ENCODE peak calls at places on chromosomes 2 and 18, in five cellular contexts. Z is trophoblast cell, S is H1, X is mesenchymal stem cell, T is IMR-90. F is an unnamed sample.
A peak's percentile ranks its signal among the peaks of the same experiment; 100 is the strongest.

GRCh38 chr18:22170421-22171262 is 1.3 kb downstream of the GATA6 start:
- DNase-seq in Z (peak; percentile 55), S (peak; percentile 71), X (peak; percentile 89), T (peak; percentile 75), F (peak; percentile 47)

GRCh38 chr2:62660582-62661262 is 44.8 kb upstream of the EHBP1 start:
- DNase-seq in Z (peak; percentile 71), S (no peak), X (peak; percentile 86), T (peak; percentile 89), F (no peak)

GRCh38 chr2:100726866-100727265 is 93.1 kb upstream of the NPAS2 start:
- DNase-seq in Z (no peak), S (no peak), X (no peak), T (no peak), F (no peak)

GRCh38 chr2:121297217-121297830 is 12.3 kb upstream of the TFCP2L1 start:
- DNase-seq in Z (no peak), S (no peak), X (peak; percentile 24), T (peak; percentile 17), F (peak; percentile 71)

GRCh38 chr2:202718614-202719013 is 83.8 kb downstream of the FAM117B start:
- DNase-seq in Z (no peak), S (no peak), X (peak; percentile 60), T (peak; percentile 72), F (no peak)

GRCh38 chr2:236718207-236718992 is 148.8 kb downstream of the ACKR3 start:
- DNase-seq in Z (peak; percentile 84), S (no peak), X (no peak), T (peak; percentile 8), F (no peak)

GRCh38 chr2:8202139-8202538 is 479.7 kb upstream of the ID2 start:
- DNase-seq in Z (no peak), S (no peak), X (no peak), T (no peak), F (no peak)

GRCh38 chr2:129763190-129763846 is 216.1 kb upstream of the RAB6C start:
- DNase-seq in Z (no peak), S (no peak), X (no peak), T (no peak), F (peak; percentile 19)

GRCh38 chr2:18156002-18156401 is 277.5 kb downstream of the KCNS3 start:
- DNase-seq in Z (no peak), S (no peak), X (no peak), T (no peak), F (no peak)

GRCh38 chr2:173175222-173175621 is 99.6 kb downstream of the MAP3K20 start:
- DNase-seq in Z (no peak), S (no peak), X (peak; percentile 79), T (peak; percentile 81), F (no peak)

GRCh38 chr18:55779461-55779710 is 191.4 kb upstream of the TCF4 start:
- DNase-seq in Z (no peak), S (no peak), X (no peak), T (no peak), F (no peak)

GRCh38 chr2:119838179-119838578 is 78.5 kb downstream of the PTPN4 start:
- DNase-seq in Z (no peak), S (no peak), X (no peak), T (no peak), F (no peak)

GRCh38 chr2:64391459-64391858 is 62.5 kb upstream of the LGALSL start:
- DNase-seq in Z (peak; percentile 39), S (no peak), X (peak; percentile 61), T (no peak), F (no peak)

GRCh38 chr2:5076599-5076998 is 615.6 kb upstream of the SOX11 start:
- DNase-seq in Z (no peak), S (no peak), X (no peak), T (no peak), F (peak; percentile 56)
- H2BK120ac ChIP-seq in Z (no peak overlapping the region), S (no peak overlapping the region), X (no peak overlapping the region), T (no peak overlapping the region), F (no peak overlapping the region)

GRCh38 chr2:72965016-72965415 is 47.7 kb downstream of the EMX1 start:
- DNase-seq in Z (no peak), S (no peak), X (no peak), T (no peak), F (no peak)

GRCh38 chr2:72961853-72962468 is 44.6 kb downstream of the EMX1 start:
- DNase-seq in Z (no peak), S (no peak), X (no peak), T (no peak), F (no peak)

GRCh38 chr2:72962911-72963310 is 45.6 kb downstream of the EMX1 start:
- DNase-seq in Z (no peak), S (no peak), X (no peak), T (no peak), F (no peak)

GRCh38 chr2:72964146-72964525 is 46.8 kb downstream of the EMX1 start:
- DNase-seq in Z (no peak), S (no peak), X (no peak), T (no peak), F (no peak)

DNA sequence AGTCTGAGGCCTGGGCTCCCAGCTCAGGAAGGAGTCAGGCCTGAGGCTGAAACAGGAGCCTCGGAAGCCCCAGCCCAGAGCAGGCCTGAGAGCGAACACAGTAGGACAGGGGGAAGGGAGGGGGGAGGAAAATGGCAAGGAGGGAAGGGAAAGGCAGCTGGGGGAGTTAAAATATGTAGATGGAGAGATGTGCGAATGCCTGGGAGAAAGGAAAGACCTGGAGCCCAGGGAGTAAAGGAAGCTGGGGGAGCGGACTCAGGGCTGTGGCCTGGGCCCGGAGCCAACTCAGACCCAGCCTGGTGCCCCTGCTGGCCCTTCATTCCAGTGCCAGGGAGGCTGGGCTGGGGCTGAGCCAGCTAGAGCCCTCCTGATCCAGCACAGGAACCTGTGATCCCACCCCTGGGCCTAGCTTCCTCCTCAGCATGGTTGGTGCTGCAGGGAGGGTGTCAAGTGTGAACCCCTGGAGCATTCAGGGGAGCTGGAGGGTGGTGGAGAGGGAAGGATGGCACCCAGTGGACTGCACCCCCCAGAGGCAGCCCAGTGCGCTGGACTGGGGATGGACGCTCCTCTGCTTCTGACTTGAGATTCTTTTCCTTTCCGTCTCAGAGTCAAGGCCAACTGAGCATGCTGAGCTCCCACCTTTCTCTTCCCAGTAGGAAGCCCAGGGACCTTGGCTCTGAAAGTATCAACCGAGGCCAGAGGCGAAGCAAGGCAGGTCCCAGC is 46.3 kb downstream of the EMX1 start:
- DNase-seq in Z (no peak), S (peak; percentile 76), X (no peak), T (no peak), F (peak; percentile 91)
- H2BK120ac ChIP-seq in Z (peak overlapping the region; percentile 84), S (peak overlapping the region; percentile 73), X (no peak overlapping the region), T (no peak overlapping the region), F (no peak overlapping the region)

GRCh38 chr2:11853197-11853588 is 106.8 kb downstream of the LPIN1 start:
- DNase-seq in Z (no peak), S (no peak), X (no peak), T (no peak), F (no peak)

GRCh38 chr2:11851881-11852280 is 105.4 kb downstream of the LPIN1 start:
- DNase-seq in Z (no peak), S (no peak), X (no peak), T (no peak), F (no peak)

GRCh38 chr2:11850082-11850481 is 103.7 kb downstream of the LPIN1 start:
- DNase-seq in Z (no peak), S (no peak), X (no peak), T (no peak), F (no peak)

GRCh38 chr2:11855120-11855760 is 108.8 kb downstream of the LPIN1 start:
- DNase-seq in Z (no peak), S (no peak), X (no peak), T (no peak), F (no peak)

DNA sequence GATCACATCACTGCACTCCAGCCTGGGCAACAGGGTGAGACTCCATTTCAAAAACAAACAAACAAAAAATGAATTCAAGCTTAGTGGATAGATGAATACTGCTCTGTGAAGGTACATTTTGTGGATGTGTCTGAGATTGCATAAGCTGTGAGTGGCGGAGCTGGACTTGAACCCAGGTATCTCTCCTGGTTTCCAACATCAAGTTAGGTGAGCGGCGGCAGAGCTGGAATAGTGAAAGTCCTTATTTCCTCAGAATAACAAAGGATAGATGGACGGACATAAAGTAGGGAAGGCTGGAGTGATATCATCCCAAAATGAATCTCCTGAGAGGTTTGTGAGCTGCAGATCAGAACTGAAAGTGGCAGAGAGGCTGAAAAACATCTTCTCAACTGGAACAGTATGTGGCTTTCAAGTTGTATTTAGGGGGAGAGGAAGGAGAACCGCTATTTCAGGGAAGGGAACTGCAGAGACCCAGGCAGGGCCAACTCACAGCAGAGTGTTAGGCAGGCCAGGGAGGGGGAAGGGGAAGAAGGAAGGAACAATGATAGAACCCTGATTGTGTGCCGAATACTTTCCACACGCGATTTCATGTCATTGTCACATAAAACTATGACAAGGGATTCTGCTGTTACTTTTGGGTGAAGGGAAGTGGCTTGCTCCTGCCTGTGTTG is 106.2 kb downstream of the LPIN1 start:
- DNase-seq in Z (no peak), S (no peak), X (no peak), T (no peak), F (no peak)
- H2BK120ac ChIP-seq in Z (no peak overlapping the region), S (no peak overlapping the region), X (no peak overlapping the region), T (no peak overlapping the region), F (no peak overlapping the region)

GRCh38 chr2:415986-416610 is 128.2 kb upstream of the ALKAL2 start:
- DNase-seq in Z (no peak), S (peak; percentile 29), X (no peak), T (no peak), F (no peak)
- H2BK120ac ChIP-seq in Z (no peak overlapping the region), S (no peak overlapping the region), X (no peak overlapping the region), T (no peak overlapping the region), F (no peak overlapping the region)

DNA sequence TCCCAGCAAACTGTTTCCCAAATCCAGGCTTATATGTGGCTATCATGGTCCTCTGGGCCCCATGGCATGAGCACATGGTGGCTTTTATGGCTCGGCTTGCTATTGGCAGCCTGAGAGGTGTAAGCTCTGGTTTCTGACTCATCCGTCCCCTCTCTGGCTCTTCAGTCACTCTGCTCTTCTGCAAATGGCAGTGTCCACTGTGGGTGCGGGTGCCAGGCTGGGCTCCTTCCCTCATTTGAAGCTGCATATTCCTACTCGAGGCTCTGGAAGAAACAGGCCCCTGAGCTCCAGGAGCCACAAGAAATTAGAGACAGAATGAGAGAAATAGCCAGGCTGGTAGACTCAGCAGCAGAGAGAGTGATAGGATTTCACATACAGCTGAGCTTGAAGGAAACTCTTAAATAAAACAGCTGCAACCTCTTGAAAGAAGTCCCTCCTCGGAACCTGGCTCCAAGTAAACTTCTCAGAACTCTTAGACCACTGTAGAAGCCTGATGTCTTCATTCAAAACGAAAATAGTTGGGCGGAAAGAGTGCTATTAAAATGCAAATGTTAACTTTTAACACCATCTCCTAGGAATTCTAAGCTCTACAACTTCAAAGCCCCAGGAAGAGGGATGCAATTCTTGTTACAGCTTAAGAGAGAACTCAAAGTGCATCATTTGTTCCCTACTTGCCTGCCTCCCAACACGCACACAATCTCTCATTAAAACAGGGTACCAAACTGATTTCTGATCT is 212.6 kb upstream of the SP5 start:
- DNase-seq in Z (no peak), S (no peak), X (peak; percentile 45), T (no peak), F (peak; percentile 47)
- H2BK120ac ChIP-seq in Z (no peak overlapping the region), S (peak overlapping the region; percentile 78), X (peak overlapping the region; percentile 11), T (no peak overlapping the region), F (no peak overlapping the region)

GRCh38 chr2:123636232-123636631 is 388.9 kb upstream of the CNTNAP5 start:
- DNase-seq in Z (no peak), S (no peak), X (no peak), T (no peak), F (no peak)
- H2BK120ac ChIP-seq in Z (no peak overlapping the region), S (no peak overlapping the region), X (no peak overlapping the region), T (no peak overlapping the region), F (no peak overlapping the region)

GRCh38 chr2:217895070-217895635 is 107.6 kb downstream of the TNS1 start:
- DNase-seq in Z (no peak), S (no peak), X (no peak), T (no peak), F (no peak)
- H2BK120ac ChIP-seq in Z (no peak overlapping the region), S (no peak overlapping the region), X (no peak overlapping the region), T (no peak overlapping the region), F (no peak overlapping the region)

F was measured in H9.